ENCODE peak calls at places on chromosomes 7 and 10, in four cellular contexts. Q, R, W and Z are unnamed samples.

GRCh38 chr10:1609596-1609995 is 127.7 kb downstream of the ADARB2 start:
- DNase-seq in Q (no peak), R (no peak), W (no peak), Z (no peak)

GRCh38 chr7:140367528-140367927 is 30.8 kb downstream of the SLC37A3 start:
- DNase-seq in Q (no peak), R (no peak), W (no peak), Z (no peak)

GRCh38 chr10:24237801-24238390 is 29.0 kb downstream of the KIAA1217 start:
- DNase-seq in Q (no peak), R (no peak), W (no peak), Z (no peak)

GRCh38 chr7:24721378-24722030 is 35.8 kb downstream of the GSDME start:
- DNase-seq in Q (no peak), R (no peak), W (peak; percentile 50), Z (peak; percentile 51)

GRCh38 chr10:97499561-97500296 is 1.0 kb downstream of the UBTD1 start:
- DNase-seq in Q (peak; percentile 57), R (peak; percentile 84), W (peak; percentile 88), Z (peak; percentile 83)

GRCh38 chr10:128929905-128930304 is 537.1 kb upstream of the MGMT start:
- DNase-seq in Q (no peak), R (no peak), W (no peak), Z (no peak)

GRCh38 chr10:31808258-31809218 is 120.1 kb downstream of the ARHGAP12 start:
- DNase-seq in Q (no peak), R (peak; percentile 89), W (no peak), Z (peak; percentile 62)

GRCh38 chr7:38374507-38374906 is 101.1 kb upstream of the TARP start:
- DNase-seq in Q (no peak), R (peak; percentile 77), W (no peak), Z (no peak)

GRCh38 chr10:28879875-28880381 is 202.6 kb downstream of the BAMBI start:
- DNase-seq in Q (no peak), R (peak; percentile 39), W (peak; percentile 74), Z (no peak)

GRCh38 chr10:129628823-129629222 is 161.8 kb downstream of the MGMT start:
- DNase-seq in Q (no peak), R (no peak), W (no peak), Z (no peak)

GRCh38 chr10:75202321-75203096 is 8.1 kb upstream of the VDAC2 start:
- DNase-seq in Q (peak; percentile 54), R (peak; percentile 54), W (peak; percentile 85), Z (peak; percentile 80)

GRCh38 chr10:8137272-8137680 is 82.8 kb downstream of the GATA3 start:
- DNase-seq in Q (no peak), R (no peak), W (no peak), Z (no peak)

GRCh38 chr7:117689421-117689820 is 183.8 kb downstream of the CTTNBP2 start:
- DNase-seq in Q (no peak), R (no peak), W (no peak), Z (no peak)

GRCh38 chr10:76352300-76352699 is 920.9 kb downstream of the LRMDA start:
- DNase-seq in Q (no peak), R (peak; percentile 80), W (no peak), Z (no peak)

GRCh38 chr10:69573056-69573806 is at the start of gene NEUROG3:
- DNase-seq in Q (no peak), R (no peak), W (no peak), Z (no peak)

GRCh38 chr7:30175171-30175570 is 40.4 kb downstream of the MTURN start:
- DNase-seq in Q (no peak), R (peak; percentile 12), W (no peak), Z (no peak)

GRCh38 chr7:106344861-106345260 is 60.1 kb upstream of the NAMPT start:
- DNase-seq in Q (no peak), R (no peak), W (no peak), Z (no peak)

GRCh38 chr10:97124211-97124610 is 61.5 kb downstream of the SLIT1 start:
- DNase-seq in Q (no peak), R (no peak), W (no peak), Z (no peak)

GRCh38 chr7:144818516-144818915 is 17.3 kb downstream of the TPK1 start:
- DNase-seq in Q (no peak), R (peak; percentile 51), W (no peak), Z (no peak)

GRCh38 chr10:8543361-8544056 is 489.0 kb downstream of the GATA3 start:
- DNase-seq in Q (peak; percentile 63), R (no peak), W (no peak), Z (no peak)

GRCh38 chr7:21412953-21413352 is 14.9 kb upstream of the SP4 start:
- DNase-seq in Q (no peak), R (no peak), W (no peak), Z (no peak)

GRCh38 chr7:32206987-32207386 is 136.8 kb upstream of the PDE1C start:
- DNase-seq in Q (no peak), R (peak; percentile 42), W (no peak), Z (no peak)

DNA sequence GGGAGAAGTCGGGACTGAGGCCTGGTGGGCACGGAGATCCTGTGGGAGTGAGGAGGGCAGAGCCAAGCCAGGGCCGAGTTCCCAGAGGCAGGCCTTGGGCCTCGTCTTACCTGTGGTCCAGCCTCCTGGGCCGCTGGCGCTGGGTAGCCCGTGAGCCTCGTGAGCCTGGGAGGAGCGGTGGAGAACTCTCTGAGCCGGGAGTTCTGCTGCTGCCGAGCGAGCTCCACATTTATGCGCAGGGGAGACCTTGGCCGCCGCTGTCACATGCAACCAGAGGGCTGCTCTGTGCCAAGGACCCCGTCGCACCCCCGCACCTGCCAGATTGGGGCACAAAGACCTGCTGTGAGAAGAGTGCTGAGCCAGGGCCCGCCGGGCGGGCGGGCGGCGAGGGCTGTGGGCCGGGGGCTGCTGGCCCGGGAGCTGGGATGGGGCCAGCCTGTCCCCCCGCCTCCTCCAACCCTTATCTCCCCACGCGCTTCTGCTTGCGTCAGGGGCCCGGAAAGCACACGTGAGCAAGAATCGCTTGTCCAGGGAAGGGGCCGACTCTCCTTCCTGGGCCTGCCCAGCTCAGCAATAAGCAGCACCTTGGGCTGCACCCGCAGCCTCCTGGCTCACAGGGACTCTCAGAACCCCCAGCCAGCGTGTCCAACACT is 10.2 kb downstream of the VENTX start:
- DNase-seq in Q (no peak), R (no peak), W (no peak), Z (no peak)
- H3K4me1 ChIP-seq in Q (peaks cover 7% of the 10 kb centered on the region), R (peaks cover 3% of the 10 kb centered on the region), W (no peaks in the 10 kb centered on the region), Z (no peaks in the 10 kb centered on the region)

DNA sequence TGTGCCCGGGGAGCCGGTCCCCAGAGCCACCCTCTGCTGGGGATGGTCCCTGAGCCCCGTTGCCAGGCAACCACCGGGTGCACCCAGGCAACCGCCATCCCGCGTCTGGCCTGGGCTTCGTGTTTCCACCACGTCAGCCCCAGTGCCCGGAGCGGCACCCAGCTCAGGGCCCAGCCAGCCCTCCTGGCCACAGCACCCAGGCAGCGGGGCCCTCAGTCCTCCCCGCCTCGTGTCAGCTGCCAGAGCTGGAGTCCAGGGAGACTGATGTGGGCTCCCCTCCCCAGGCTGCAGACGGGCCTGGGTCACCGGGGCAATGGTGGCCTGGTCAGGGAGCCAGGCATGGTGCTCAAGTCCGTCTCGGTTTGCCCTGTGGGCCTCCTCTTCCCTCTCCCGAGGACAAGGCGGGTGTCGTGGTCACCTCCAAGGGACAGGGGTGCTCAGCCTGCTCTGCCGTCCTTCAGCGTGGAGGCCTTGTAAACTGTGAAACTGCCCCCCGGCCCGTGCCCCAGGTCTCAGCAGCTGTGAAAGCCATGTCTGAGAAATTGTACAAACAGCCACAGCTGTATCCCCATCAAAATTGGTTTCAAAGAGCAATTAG is 72.5 kb downstream of the MICALL2 start:
- DNase-seq in Q (no peak), R (no peak), W (no peak), Z (no peak)
- H3K27me3 ChIP-seq in Q (peaks cover 44% of the 10 kb centered on the region), R (peaks cover 70% of the 10 kb centered on the region), W (no peaks in the 10 kb centered on the region), Z (no peaks in the 10 kb centered on the region)

DNA sequence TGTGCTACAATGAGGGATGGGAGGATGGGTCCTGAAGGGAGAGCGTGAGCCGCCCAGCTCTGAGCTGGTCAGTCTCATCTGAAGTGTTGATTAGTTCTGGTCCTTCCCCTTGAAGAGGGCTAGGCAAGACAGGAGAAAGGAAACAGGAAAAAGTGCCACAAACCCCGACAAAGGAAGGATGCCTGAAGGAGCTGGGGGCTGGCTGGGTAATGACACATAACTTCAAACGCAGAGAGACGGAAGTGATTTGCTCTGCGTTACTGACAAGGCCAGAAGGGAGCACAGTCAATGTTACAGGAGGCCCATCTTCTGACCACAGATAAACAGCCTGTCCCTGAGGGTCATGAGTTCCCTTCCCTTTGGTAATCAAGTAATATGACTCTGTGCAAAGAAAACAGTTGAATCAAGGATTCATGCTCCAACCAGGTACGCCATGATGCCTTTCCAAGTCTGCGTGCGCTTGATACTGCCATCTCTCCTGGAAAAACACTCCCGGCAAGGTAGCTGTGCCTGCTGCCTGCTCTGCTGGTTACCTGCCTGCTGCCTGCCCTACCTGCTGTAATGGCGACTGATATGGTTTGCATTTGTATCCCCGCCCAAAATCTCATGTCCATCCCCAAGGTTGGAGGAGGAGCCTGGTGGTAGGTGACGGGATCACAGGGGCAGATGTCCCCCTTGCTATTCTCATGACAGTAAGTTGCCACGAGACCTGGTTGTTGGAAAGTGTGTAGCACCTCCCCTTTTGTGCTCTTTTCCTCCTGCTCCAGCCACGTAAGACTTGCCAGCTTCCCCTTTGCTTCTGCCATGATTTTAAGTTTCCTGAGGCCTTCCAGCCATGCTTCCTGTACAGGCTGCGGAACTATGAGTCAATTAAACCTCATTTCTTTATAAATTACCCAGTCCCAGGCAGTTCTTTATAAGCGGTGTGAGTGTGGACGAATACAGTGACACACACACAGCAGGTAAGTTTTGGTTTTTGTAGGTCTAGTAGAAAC is 57.9 kb downstream of the GRB10 start:
- DNase-seq in Q (no peak), R (no peak), W (no peak), Z (no peak)
- H3K4me1 ChIP-seq in Q (peaks cover 32% of the 10 kb centered on the region), R (peaks cover 17% of the 10 kb centered on the region), W (peaks cover 54% of the 10 kb centered on the region), Z (peaks cover 82% of the 10 kb centered on the region)

GRCh38 chr7:28776463-28777157 is 181.5 kb downstream of the TRIL start:
- DNase-seq in Q (no peak), R (peak; percentile 34), W (no peak), Z (no peak)

GRCh38 chr7:28774529-28775057 is 183.5 kb downstream of the TRIL start:
- DNase-seq in Q (no peak), R (peak; percentile 28), W (no peak), Z (no peak)

GRCh38 chr7:28768577-28769147 is 189.5 kb downstream of the TRIL start:
- DNase-seq in Q (no peak), R (peak; percentile 61), W (no peak), Z (no peak)

GRCh38 chr7:28771901-28772622 is 186.1 kb downstream of the TRIL start:
- DNase-seq in Q (no peak), R (no peak), W (no peak), Z (no peak)

GRCh38 chr7:28773423-28774129 is 184.6 kb downstream of the TRIL start:
- DNase-seq in Q (no peak), R (no peak), W (no peak), Z (no peak)
- H3K27me3 ChIP-seq in Q (no peaks in the 10 kb centered on the region), R (no peaks in the 10 kb centered on the region), W (no peaks in the 10 kb centered on the region), Z (no peaks in the 10 kb centered on the region)

GRCh38 chr10:70836319-70836718 is 20.6 kb downstream of the SGPL1 start:
- DNase-seq in Q (no peak), R (no peak), W (no peak), Z (no peak)
- H3K4me1 ChIP-seq in Q (no peaks in the 10 kb centered on the region), R (peaks cover 47% of the 10 kb centered on the region), W (peaks cover 15% of the 10 kb centered on the region), Z (no peaks in the 10 kb centered on the region)

DNA sequence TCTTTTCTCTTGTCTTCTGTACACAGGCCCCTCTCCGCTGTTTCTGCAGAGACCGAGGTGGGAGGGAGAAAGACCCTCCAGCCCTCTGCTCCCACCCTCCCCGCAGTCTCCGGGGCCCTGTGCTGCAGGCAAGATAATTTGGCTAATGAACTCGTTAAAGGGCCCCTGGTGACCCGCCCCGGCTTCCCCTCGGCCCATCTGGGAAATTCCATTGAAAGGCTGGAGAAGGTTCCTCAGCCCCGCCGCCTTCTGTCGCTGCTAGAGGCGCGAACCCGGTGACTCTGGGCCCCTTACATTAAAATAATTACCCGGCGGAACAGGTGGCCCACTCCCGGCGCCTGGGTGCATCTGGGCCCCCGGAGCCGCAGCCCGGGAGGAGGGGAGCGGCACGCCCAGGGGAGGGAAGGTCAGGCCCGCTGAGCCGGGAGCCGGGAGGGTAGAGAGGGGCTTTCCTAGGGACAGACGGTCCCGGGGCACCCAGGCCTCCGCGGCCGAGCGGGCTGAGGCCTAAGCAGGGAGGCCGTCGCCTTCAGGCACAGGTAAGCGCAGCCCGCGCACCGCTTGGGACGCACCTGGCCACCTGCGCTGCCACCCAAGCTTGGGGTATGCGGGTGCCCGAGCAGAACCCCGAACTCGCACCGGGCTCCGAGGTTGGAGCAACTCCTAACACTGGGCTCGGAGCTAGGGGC is 7.3 kb upstream of the MNX1 start:
- DNase-seq in Q (no peak), R (no peak), W (no peak), Z (no peak)
- H3K27me3 ChIP-seq in Q (peaks cover 94% of the 10 kb centered on the region), R (peaks cover 94% of the 10 kb centered on the region), W (peaks cover 6% of the 10 kb centered on the region), Z (peaks cover 30% of the 10 kb centered on the region)